ENCODE peak calls at places on chromosomes 1 and 21, in five cellular contexts. G is HL-60, F is right lobe of liver, K is GM12878, Q is cardiac muscle cell. B is an unnamed sample.

GRCh38 chr1:150551784-150552691 is 2.8 kb downstream of the ADAMTSL4 start:
- DNase-seq in F (peak; percentile 90), K (no peak), Q (peak; percentile 98), G (peak; percentile 94), B (no peak)

GRCh38 chr1:47216278-47217059 is 15.6 kb downstream of the TAL1 start:
- DNase-seq in G (no peak), Q (no peak), K (no peak), F (no peak), B (no peak)

GRCh38 chr1:39394598-39394997 is 96.8 kb upstream of the BMP8A start:
- DNase-seq in F (no peak), G (no peak), K (no peak), Q (no peak), B (no peak)

GRCh38 chr1:51578383-51579109 is 38.3 kb upstream of the OSBPL9 start:
- DNase-seq in G (peak; percentile 12), K (no peak), Q (no peak), F (no peak), B (peak; percentile 46)

GRCh38 chr1:154453577-154454352 is 48.3 kb upstream of the TDRD10 start:
- DNase-seq in Q (peak; percentile 70), F (no peak), G (peak; percentile 73), K (no peak), B (no peak)

GRCh38 chr1:204660509-204660908 is 25.0 kb downstream of the LRRN2 start:
- DNase-seq in Q (peak; percentile 34), G (no peak), F (no peak), K (no peak), B (no peak)

GRCh38 chr1:247376659-247377058 is 39.3 kb upstream of the NLRP3 start:
- DNase-seq in G (no peak), K (no peak), F (no peak), Q (no peak), B (no peak)

GRCh38 chr21:42061195-42061865 is 9.8 kb upstream of the UMODL1 start:
- DNase-seq in F (no peak), Q (no peak), K (peak; percentile 81), G (peak; percentile 91), B (peak; percentile 79)

GRCh38 chr1:35288761-35289160 is 20.3 kb downstream of the ZMYM4 start:
- DNase-seq in Q (peak; percentile 16), F (no peak), G (no peak), K (no peak), B (no peak)

GRCh38 chr1:93774707-93775106 is 93.1 kb upstream of the BCAR3 start:
- DNase-seq in G (no peak), Q (no peak), F (no peak), K (no peak), B (no peak)

GRCh38 chr1:111553199-111553598 is 49.8 kb upstream of the ADORA3 start:
- DNase-seq in K (no peak), F (no peak), G (no peak), Q (peak; percentile 24), B (no peak)

GRCh38 chr1:56527548-56528302 is 51.6 kb downstream of the PLPP3 start:
- DNase-seq in K (no peak), Q (no peak), F (no peak), G (no peak), B (no peak)

GRCh38 chr1:115052454-115053083 is 22.9 kb downstream of the TSHB start:
- DNase-seq in K (no peak), G (peak; percentile 71), Q (peak; percentile 56), F (peak; percentile 30), B (no peak)

GRCh38 chr1:25090707-25091422 is 141.4 kb downstream of the SYF2 start:
- DNase-seq in G (no peak), Q (no peak), F (no peak), K (no peak), B (no peak)

GRCh38 chr1:205042911-205043806 is at the start of gene CNTN2:
- DNase-seq in K (no peak), G (no peak), F (no peak), Q (no peak), B (no peak)

GRCh38 chr1:110548381-110548780 is 29.4 kb upstream of the KCNA10 start:
- DNase-seq in K (no peak), Q (peak; percentile 20), G (peak; percentile 18), F (no peak), B (no peak)

GRCh38 chr1:202221911-202222909 is 28.6 kb downstream of the LGR6 start:
- DNase-seq in F (no peak), K (no peak), Q (no peak), G (no peak), B (no peak)

GRCh38 chr1:100530141-100530540 is 7.8 kb upstream of the GPR88 start:
- DNase-seq in Q (no peak), F (no peak), K (no peak), G (no peak), B (no peak)
- H3K4me3 ChIP-seq in Q (no peak overlapping the region), F (no peak overlapping the region), K (no peak overlapping the region), G (no peak overlapping the region), B (no peak overlapping the region)

GRCh38 chr1:233020441-233020840 is 70.0 kb downstream of the NTPCR start:
- DNase-seq in G (no peak), K (no peak), F (no peak), Q (peak; percentile 40), B (no peak)

GRCh38 chr1:233022246-233022645 is 71.8 kb downstream of the NTPCR start:
- DNase-seq in K (no peak), Q (no peak), G (no peak), F (no peak), B (no peak)

GRCh38 chr1:233019921-233020320 is 69.5 kb downstream of the NTPCR start:
- DNase-seq in Q (no peak), K (no peak), G (no peak), F (no peak), B (no peak)

GRCh38 chr1:233025156-233025555 is 74.7 kb downstream of the NTPCR start:
- DNase-seq in K (no peak), F (peak; percentile 54), Q (peak; percentile 41), G (peak; percentile 60), B (no peak)

GRCh38 chr1:233025566-233025965 is 75.2 kb downstream of the NTPCR start:
- DNase-seq in G (no peak), Q (no peak), F (no peak), K (no peak), B (no peak)
- TF ChIP-seq CTCF in G (no peak), Q (no peak), F (no peak), K (no peak), B (no peak)

GRCh38 chr1:65924471-65924870 is 131.8 kb downstream of the PDE4B start:
- DNase-seq in G (no peak), F (no peak), Q (peak; percentile 77), K (no peak), B (no peak)

GRCh38 chr1:65918564-65918963 is 125.9 kb downstream of the PDE4B start:
- DNase-seq in F (no peak), K (no peak), G (no peak), Q (no peak), B (no peak)

GRCh38 chr1:65921461-65921860 is 128.8 kb downstream of the PDE4B start:
- DNase-seq in Q (no peak), F (no peak), K (no peak), G (no peak), B (no peak)
- H3K27me3 ChIP-seq in Q (no peaks in the 10 kb centered on the region), F (no peaks in the 10 kb centered on the region), K (no peaks in the 10 kb centered on the region), G (no peaks in the 10 kb centered on the region), B (no peaks in the 10 kb centered on the region)

GRCh38 chr1:90835661-90836344 is 118.7 kb upstream of the BARHL2 start:
- DNase-seq in K (no peak), Q (no peak), F (peak; percentile 20), G (no peak), B (no peak)

GRCh38 chr1:90835172-90835660 is 118.1 kb upstream of the BARHL2 start:
- DNase-seq in K (no peak), F (no peak), Q (no peak), G (no peak), B (no peak)

GRCh38 chr1:90834354-90835171 is 117.5 kb upstream of the BARHL2 start:
- DNase-seq in K (no peak), Q (no peak), G (no peak), F (no peak), B (no peak)

GRCh38 chr1:90837420-90837819 is 120.3 kb upstream of the BARHL2 start:
- DNase-seq in Q (no peak), F (no peak), G (no peak), K (no peak), B (no peak)

DNA sequence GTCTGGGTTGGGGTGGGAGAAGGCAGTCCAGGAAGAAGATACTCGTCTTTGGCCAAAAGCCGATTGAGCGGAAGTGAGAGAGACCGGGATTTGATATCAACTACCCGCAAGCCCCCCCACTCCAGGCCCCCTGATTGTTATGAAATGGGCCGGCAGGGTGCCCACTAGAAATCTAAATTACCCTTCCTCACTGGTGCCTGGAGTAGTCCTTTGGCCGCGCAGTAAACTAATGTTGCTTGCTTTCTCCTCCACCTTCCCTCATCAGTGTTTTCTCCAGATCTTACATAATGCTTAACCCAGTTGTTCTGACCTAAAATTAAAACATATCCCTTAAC is 119.2 kb upstream of the BARHL2 start:
- DNase-seq in G (no peak), F (no peak), Q (no peak), K (no peak), B (no peak)
- H3K4me3 ChIP-seq in G (peak overlapping the region; percentile 4), F (no peak overlapping the region), Q (peak overlapping the region; percentile 21), K (no peak overlapping the region), B (no peak overlapping the region)

B was measured in GM06990.